ENCODE peak calls at places on chromosomes 13 and 19, in four cellular contexts. J is tibial nerve, L is adrenal gland, F is uterus. I is an unnamed sample. For H3K36me3 and H3K9me3, the result is how much of the 10 kb centered on the place peaks cover.

GRCh38 chr13:103031332-103031873 is 34.8 kb downstream of the SLC10A2 start:
- DNase-seq in J (no peak), L (no peak), F (no peak), I (no peak)

GRCh38 chr19:17114414-17114831 is 38.8 kb downstream of the MYO9B start:
- DNase-seq in J (no peak), L (no peak), F (no peak), I (no peak)

GRCh38 chr19:38209671-38210457 is 14.2 kb downstream of the DPF1 start:
- DNase-seq in J (peak), L (no peak), F (peak), I (peak)

GRCh38 chr13:34750078-34750703 is 191.9 kb upstream of the NBEA start:
- DNase-seq in J (no peak), L (peak), F (peak), I (no peak)

GRCh38 chr19:16325161-16325527 is 518 bp downstream of the KLF2 start:
- DNase-seq in J (no peak), L (peak), F (no peak), I (peak)

GRCh38 chr13:27789153-27789494 is 3.2 kb upstream of the GSX1 start:
- DNase-seq in J (no peak), L (no peak), F (no peak), I (no peak)

GRCh38 chr13:110305544-110305943 is 1.4 kb downstream of the COL4A1 start:
- DNase-seq in J (no peak), L (no peak), F (no peak), I (no peak)

GRCh38 chr13:48600374-48601364 is 53.1 kb upstream of the CYSLTR2 start:
- DNase-seq in J (no peak), L (peak), F (no peak), I (peak)

GRCh38 chr13:48750588-48751383 is 97.1 kb downstream of the CYSLTR2 start:
- DNase-seq in J (peak), L (peak), F (peak), I (no peak)

GRCh38 chr13:76225815-76226489 is 589.8 kb downstream of the LMO7 start:
- DNase-seq in J (no peak), L (no peak), F (no peak), I (no peak)

GRCh38 chr13:46575843-46576242 is 22.9 kb downstream of the LRCH1 start:
- DNase-seq in J (no peak), L (peak), F (no peak), I (peak)

GRCh38 chr19:5349041-5349440 is 8.4 kb upstream of the PTPRS start:
- DNase-seq in J (no peak), L (no peak), F (no peak), I (no peak)

GRCh38 chr13:29503041-29503837 is 92.2 kb downstream of the SLC7A1 start:
- DNase-seq in J (no peak), L (no peak), F (no peak), I (peak)

GRCh38 chr13:31261241-31261640 is 61.5 kb downstream of the B3GLCT start:
- DNase-seq in J (no peak), L (no peak), F (no peak), I (no peak)

GRCh38 chr19:14073925-14074838 is 1.6 kb downstream of the MISP3 start:
- DNase-seq in J (no peak), L (peak), F (no peak), I (peak)

GRCh38 chr19:46357846-46358583 is 11.1 kb downstream of the PPP5C start:
- DNase-seq in J (no peak), L (peak), F (no peak), I (no peak)

GRCh38 chr19:13864513-13865242 is 12.3 kb upstream of the NANOS3 start:
- DNase-seq in J (no peak), L (no peak), F (no peak), I (no peak)

GRCh38 chr13:110716235-110716505 is 2.7 kb downstream of the ING1 start:
- DNase-seq in J (peak), L (no peak), F (peak), I (peak)

GRCh38 chr13:112136095-112136494 is 69.1 kb downstream of the SOX1 start:
- DNase-seq in J (no peak), L (no peak), F (no peak), I (no peak)

GRCh38 chr13:30058429-30058828 is 208.0 kb upstream of the UBL3 start:
- DNase-seq in J (no peak), L (no peak), F (no peak), I (no peak)

GRCh38 chr19:55086730-55087541 is 11.3 kb downstream of the EPS8L1 start:
- DNase-seq in J (peak), L (peak), F (peak), I (no peak)

GRCh38 chr19:36140289-36141038 is 598 bp downstream of the CAPNS1 start:
- DNase-seq in J (no peak), L (peak), F (peak), I (peak)

GRCh38 chr19:36141039-36141914 is 1.4 kb downstream of the CAPNS1 start:
- DNase-seq in J (peak), L (peak), F (peak), I (peak)

GRCh38 chr19:36142046-36142445 is 2.2 kb downstream of the CAPNS1 start:
- DNase-seq in J (no peak), L (no peak), F (no peak), I (no peak)

GRCh38 chr19:36142496-36142895 is 2.6 kb downstream of the CAPNS1 start:
- DNase-seq in J (no peak), L (no peak), F (no peak), I (no peak)

GRCh38 chr19:36144624-36145023 is 4.8 kb downstream of the CAPNS1 start:
- DNase-seq in J (no peak), L (no peak), F (no peak), I (no peak)
- H3K36me3 ChIP-seq in J (under half), L (half or more), F (under half), I (half or more)

GRCh38 chr19:35742121-35742724 is at the start of gene IGFLR1:
- DNase-seq in J (no peak), L (no peak), F (no peak), I (no peak)

GRCh38 chr19:35744688-35745327 is 410 bp downstream of the U2AF1L4 start:
- DNase-seq in J (peak), L (peak), F (peak), I (peak)

GRCh38 chr19:35744335-35744687 is 907 bp downstream of the U2AF1L4 start:
- DNase-seq in J (no peak), L (no peak), F (no peak), I (no peak)

GRCh38 chr19:35745328-35746086 is at the start of the genes PSENEN and U2AF1L4:
- DNase-seq in J (peak), L (peak), F (peak), I (peak)

GRCh38 chr19:35743640-35744306 is 1.4 kb downstream of the U2AF1L4 start:
- DNase-seq in J (no peak), L (no peak), F (no peak), I (no peak)
- H3K4me3 ChIP-seq in J (no peak), L (no peak), F (no peak), I (no peak)

DNA sequence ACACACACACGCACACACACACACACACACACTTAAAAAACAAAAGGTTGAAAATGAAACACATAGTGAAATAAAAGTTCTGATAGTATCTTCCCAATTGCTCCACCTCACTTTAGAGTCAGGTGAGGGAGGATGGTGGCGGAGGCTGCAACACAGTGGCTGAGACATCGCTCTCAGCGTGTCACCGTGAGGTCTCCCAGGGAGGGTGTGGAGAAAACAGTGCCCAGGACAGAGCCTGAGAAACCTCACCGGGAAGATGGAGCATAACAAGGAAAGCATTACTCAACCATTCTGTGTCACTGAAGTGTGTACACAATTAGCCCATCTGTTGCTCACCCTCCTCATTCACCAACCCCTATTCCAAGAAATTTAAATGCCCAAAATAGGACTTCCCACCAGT is 111.4 kb upstream of the USP29 start:
- DNase-seq in J (no peak), L (no peak), F (no peak), I (no peak)
- H3K9me3 ChIP-seq in J (half or more), L (under half), F (under half), I (under half)

GRCh38 chr19:45016388-45017314 is 15.4 kb downstream of the RELB start:
- DNase-seq in J (peak), L (peak), F (no peak), I (peak)
- H3K36me3 ChIP-seq in J (under half), L (under half), F (under half), I (under half)